ENCODE peak calls at places on chromosomes 3 and 15, in four cellular contexts. Q, E, Y and F are unnamed samples.

GRCh38 chr3:137709011-137709601 is 55.0 kb upstream of the SOX14 start:
- DNase-seq in Q (no peak), E (no peak), Y (no peak), F (peak; percentile 57)

GRCh38 chr3:196974661-196975060 is 6.0 kb upstream of the PIGZ start:
- DNase-seq in Q (no peak), E (no peak), Y (no peak), F (peak; percentile 37)

GRCh38 chr15:69610264-69610663 is 157.6 kb downstream of the RPLP1 start:
- DNase-seq in Q (no peak), E (no peak), Y (no peak), F (no peak)

GRCh38 chr15:90871097-90871715 is 2.8 kb downstream of the FURIN start:
- DNase-seq in Q (no peak), E (peak; percentile 66), Y (no peak), F (peak; percentile 72)

GRCh38 chr3:14143826-14144225 is 19.0 kb downstream of the TMEM43 start:
- DNase-seq in Q (no peak), E (no peak), Y (peak; percentile 94), F (peak; percentile 97)

GRCh38 chr15:70279096-70279495 is 181.4 kb upstream of the TLE3 start:
- DNase-seq in Q (no peak), E (no peak), Y (no peak), F (no peak)

GRCh38 chr15:71110800-71111565 is 4.3 kb upstream of the THSD4 start:
- DNase-seq in Q (peak; percentile 23), E (no peak), Y (no peak), F (peak; percentile 51)

GRCh38 chr15:80778964-80779657 is at the start of gene CEMIP:
- DNase-seq in Q (peak; percentile 88), E (peak; percentile 96), Y (peak; percentile 76), F (peak; percentile 79)

GRCh38 chr3:132242095-132242494 is 75.1 kb upstream of the ACP3 start:
- DNase-seq in Q (no peak), E (no peak), Y (no peak), F (no peak)

GRCh38 chr3:95670765-95671164 is 1143.6 kb upstream of the EPHA6 start:
- DNase-seq in Q (no peak), E (no peak), Y (no peak), F (no peak)

GRCh38 chr3:186760141-186760813 is 23.1 kb upstream of the EIF4A2 start:
- DNase-seq in Q (no peak), E (no peak), Y (no peak), F (peak; percentile 37)

GRCh38 chr15:27683126-27683525 is 416.0 kb downstream of the OCA2 start:
- DNase-seq in Q (no peak), E (no peak), Y (no peak), F (no peak)

GRCh38 chr15:35533130-35534110 is 12.5 kb downstream of the DPH6 start:
- DNase-seq in Q (no peak), E (no peak), Y (peak; percentile 85), F (no peak)

GRCh38 chr3:101635954-101636798 is 40.8 kb downstream of the ZBTB11 start:
- DNase-seq in Q (peak; percentile 71), E (peak; percentile 89), Y (peak; percentile 20), F (peak; percentile 71)

GRCh38 chr3:5144316-5144994 is 22.4 kb downstream of the ARL8B start:
- DNase-seq in Q (no peak), E (no peak), Y (no peak), F (no peak)

GRCh38 chr15:48421362-48421761 is 90.1 kb downstream of the DUT start:
- DNase-seq in Q (no peak), E (no peak), Y (no peak), F (peak; percentile 38)

GRCh38 chr3:101861212-101861977 is 12.1 kb downstream of the NFKBIZ start:
- DNase-seq in Q (no peak), E (no peak), Y (peak; percentile 56), F (no peak)

GRCh38 chr3:146125946-146126345 is 35.0 kb downstream of the PLOD2 start:
- DNase-seq in Q (no peak), E (no peak), Y (peak; percentile 94), F (no peak)

DNA sequence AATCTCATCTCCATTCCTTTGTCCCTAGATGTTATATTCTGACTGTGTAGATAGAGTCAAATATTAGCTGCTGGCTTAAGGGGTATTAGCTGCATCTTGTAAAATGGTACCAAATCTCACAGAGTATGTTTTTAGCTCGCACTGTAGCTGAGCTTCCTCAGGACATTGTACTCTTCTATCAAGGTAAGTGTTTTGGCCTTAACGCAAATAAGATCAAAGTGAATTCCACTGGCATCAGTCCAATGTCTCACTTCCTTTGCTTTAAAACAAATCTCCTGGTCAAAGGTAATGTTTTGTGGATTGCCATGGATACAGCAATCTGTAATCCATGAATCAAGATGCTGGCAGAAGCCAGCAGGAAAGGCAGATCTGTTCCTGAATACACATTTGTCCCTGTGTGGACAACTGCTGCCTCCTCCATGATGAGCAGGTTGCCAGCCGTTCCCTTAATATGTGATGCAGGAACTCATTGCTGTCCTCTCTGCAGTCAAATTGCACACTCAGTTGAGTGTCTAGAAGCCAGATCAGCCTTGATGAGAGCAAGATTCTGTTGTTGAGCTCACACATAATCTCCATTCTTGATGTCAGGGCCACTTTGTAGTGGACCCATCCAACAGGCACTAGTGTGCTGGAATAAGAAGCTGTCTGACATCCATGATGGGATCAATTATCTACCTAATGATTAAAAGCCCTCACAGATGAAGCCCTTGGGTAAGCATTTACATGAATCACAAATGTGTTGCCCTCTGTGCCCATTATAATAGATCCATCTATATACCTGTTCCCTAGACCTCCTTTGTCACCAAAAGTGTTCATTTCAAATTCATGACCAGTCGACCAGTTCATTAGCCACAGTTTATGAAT is 96.6 kb upstream of the AGTR1 start:
- DNase-seq in Q (no peak), E (no peak), Y (no peak), F (peak; percentile 26)
- H3K18ac ChIP-seq in Q (no peak overlapping the region), E (no peak overlapping the region), Y (no peak overlapping the region), F (no peak overlapping the region)

DNA sequence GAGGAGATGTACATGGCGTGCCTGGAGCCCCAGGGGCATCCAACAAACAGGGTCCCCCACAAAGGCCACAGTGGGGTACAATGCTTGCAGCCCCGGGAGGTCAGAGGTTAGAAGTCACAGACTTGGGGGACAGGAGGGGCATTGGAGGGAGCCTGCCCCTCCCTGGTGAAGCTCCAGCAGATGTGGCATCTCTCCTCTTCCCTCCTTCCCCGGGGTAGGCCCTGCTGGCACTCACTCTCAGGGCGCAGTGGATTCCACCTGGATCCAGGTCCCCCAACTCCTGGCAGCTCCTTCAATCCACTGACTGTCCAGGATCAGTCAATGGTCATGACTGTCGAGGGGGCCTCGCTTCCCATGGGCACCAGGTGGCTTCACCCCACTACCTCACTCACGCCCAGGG is 32.2 kb downstream of the RGMA start:
- DNase-seq in Q (no peak), E (no peak), Y (no peak), F (no peak)
- H3K56ac ChIP-seq in Q (no peak overlapping the region), E (no peak overlapping the region), Y (no peak overlapping the region), F (no peak overlapping the region)

DNA sequence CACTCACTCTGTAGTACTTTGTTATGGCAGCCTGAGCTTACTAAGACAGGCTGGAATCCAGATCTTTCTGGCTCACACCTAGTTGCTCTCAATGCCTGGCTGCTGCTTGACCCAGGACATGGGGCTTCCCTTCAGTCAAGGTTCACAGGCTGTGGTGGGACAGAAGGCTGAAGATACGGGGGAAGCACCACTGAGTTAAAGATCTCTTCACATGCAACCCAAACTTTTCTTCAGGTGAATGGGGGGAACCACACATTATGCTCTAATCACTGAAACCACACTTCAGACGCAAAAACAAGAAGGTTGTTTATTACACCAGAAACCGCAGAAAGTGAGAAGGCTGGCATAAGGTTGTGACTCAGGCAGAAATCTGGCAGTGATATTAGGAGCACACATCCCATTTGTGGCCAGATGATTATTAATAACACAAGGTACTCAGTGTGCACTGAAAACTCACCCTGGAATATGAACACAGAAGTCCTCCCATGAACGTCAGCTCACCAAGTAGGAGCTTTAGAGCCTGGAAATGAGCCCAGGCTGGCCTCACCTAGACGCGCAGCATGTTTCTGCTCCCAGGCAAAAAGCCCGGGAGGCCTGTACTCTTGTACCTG is 230.5 kb upstream of the CHRNA7 start:
- DNase-seq in Q (no peak), E (no peak), Y (no peak), F (no peak)
- H3K18ac ChIP-seq in Q (no peak overlapping the region), E (no peak overlapping the region), Y (no peak overlapping the region), F (no peak overlapping the region)

GRCh38 chr3:188842628-188843027 is 329.1 kb upstream of the TPRG1 start:
- DNase-seq in Q (no peak), E (no peak), Y (peak; percentile 59), F (no peak)

GRCh38 chr3:188834349-188834748 is 337.4 kb upstream of the TPRG1 start:
- DNase-seq in Q (no peak), E (no peak), Y (no peak), F (peak; percentile 22)

GRCh38 chr3:188839187-188839695 is 332.5 kb upstream of the TPRG1 start:
- DNase-seq in Q (no peak), E (no peak), Y (no peak), F (no peak)

GRCh38 chr3:188845514-188845913 is 326.3 kb upstream of the TPRG1 start:
- DNase-seq in Q (no peak), E (no peak), Y (no peak), F (no peak)

DNA sequence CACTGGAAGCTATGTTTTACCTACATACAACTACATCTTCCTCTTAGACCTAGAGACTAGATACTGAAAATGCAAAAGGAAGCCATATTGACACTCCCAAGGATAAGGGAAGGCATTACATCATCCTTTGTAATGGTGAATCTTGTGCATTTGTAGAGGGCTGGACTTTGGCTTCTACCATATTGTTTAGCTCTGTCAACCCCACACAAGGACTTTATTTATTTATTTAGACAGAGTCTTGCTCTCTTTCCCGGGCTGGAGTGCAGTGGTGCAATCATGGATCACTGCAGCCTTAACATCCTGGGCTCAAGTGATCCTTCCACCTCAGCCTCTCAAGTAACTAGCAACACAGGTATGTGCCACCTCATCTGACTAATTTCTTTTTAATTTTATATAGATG is 331.5 kb upstream of the TPRG1 start:
- DNase-seq in Q (no peak), E (no peak), Y (no peak), F (no peak)
- H3K56ac ChIP-seq in Q (no peak overlapping the region), E (no peak overlapping the region), Y (no peak overlapping the region), F (no peak overlapping the region)

GRCh38 chr15:59296181-59296617 is 76.5 kb downstream of the MYO1E start:
- DNase-seq in Q (peak; percentile 5), E (no peak), Y (peak; percentile 86), F (no peak)

GRCh38 chr15:59294574-59294960 is 78.1 kb downstream of the MYO1E start:
- DNase-seq in Q (no peak), E (no peak), Y (no peak), F (peak; percentile 45)

GRCh38 chr15:59292393-59292792 is 80.3 kb downstream of the MYO1E start:
- DNase-seq in Q (no peak), E (no peak), Y (peak; percentile 51), F (peak; percentile 22)

GRCh38 chr15:59295742-59296090 is 77.0 kb downstream of the MYO1E start:
- DNase-seq in Q (no peak), E (no peak), Y (no peak), F (no peak)

DNA sequence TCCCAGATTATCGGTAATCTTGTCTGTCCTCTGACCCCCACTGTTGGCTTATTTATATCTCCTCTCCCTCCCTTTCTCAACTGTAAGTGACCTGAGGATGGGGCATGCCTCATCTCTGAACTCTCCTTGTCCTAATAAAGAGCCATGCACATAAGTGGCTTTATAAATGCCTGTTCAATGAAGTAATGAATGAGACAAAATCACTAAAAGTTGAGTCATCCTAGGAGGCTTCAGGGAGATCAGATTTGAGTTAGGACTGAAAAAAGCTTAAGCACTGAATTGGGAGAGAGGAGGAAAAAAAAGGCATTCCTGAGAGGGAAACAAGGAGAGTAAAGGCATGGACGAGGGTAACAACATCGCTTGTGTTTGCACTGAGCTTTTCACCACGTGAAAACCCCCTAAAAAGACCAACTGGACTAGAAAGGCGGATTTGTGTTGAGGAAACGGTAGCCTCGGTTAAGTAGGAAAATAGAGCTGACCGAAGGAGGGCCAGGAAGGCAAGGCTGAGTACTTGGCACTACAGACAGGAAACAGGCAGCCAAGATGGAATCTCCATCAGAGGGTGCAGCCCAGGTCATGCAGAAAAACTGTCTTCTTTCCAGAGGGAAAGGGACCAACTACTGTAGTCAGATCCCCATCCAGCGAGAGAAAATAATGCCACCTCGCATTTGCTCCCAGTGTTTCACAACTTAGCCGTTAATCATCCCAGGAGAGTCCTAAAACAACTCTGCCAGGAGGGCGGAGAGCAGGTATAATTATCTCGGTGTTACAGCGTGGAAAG is 77.5 kb downstream of the MYO1E start:
- DNase-seq in Q (no peak), E (no peak), Y (peak; percentile 95), F (peak; percentile 60)
- H3K18ac ChIP-seq in Q (no peak overlapping the region), E (no peak overlapping the region), Y (peak overlapping the region; percentile 98), F (no peak overlapping the region)